ENCODE peak calls at places on chromosomes 6 and 20, in six cellular contexts. One of them, this sample, is unnamed.

GRCh38 chr6:27867051-27867940 is 44.9 kb downstream of the OR2B2 start:
- DNase-seq in adrenal gland: peak
- DNase-seq in HCT116: no peak
- DNase-seq in right lobe of liver: peak
- DNase-seq in uterus: peak
- DNase-seq in gastrocnemius medialis: no peak
- DNase-seq in this sample: peak

GRCh38 chr6:129929433-129929832 is 68.3 kb upstream of the TMEM244 start:
- DNase-seq in adrenal gland: peak
- DNase-seq in HCT116: no peak
- DNase-seq in right lobe of liver: no peak
- DNase-seq in uterus: no peak
- DNase-seq in gastrocnemius medialis: no peak
- DNase-seq in this sample: no peak

GRCh38 chr6:149235130-149235561 is 82.4 kb upstream of the TAB2 start:
- DNase-seq in adrenal gland: peak
- DNase-seq in HCT116: peak
- DNase-seq in right lobe of liver: no peak
- DNase-seq in uterus: no peak
- DNase-seq in gastrocnemius medialis: no peak
- DNase-seq in this sample: no peak

GRCh38 chr6:23181301-23182110 is 612.1 kb downstream of the HDGFL1 start:
- DNase-seq in adrenal gland: no peak
- DNase-seq in HCT116: no peak
- DNase-seq in right lobe of liver: no peak
- DNase-seq in uterus: no peak
- DNase-seq in gastrocnemius medialis: no peak
- DNase-seq in this sample: no peak

GRCh38 chr6:157438611-157439109 is 57.7 kb downstream of the ZDHHC14 start:
- DNase-seq in adrenal gland: no peak
- DNase-seq in HCT116: no peak
- DNase-seq in right lobe of liver: no peak
- DNase-seq in uterus: no peak
- DNase-seq in gastrocnemius medialis: no peak
- DNase-seq in this sample: peak

GRCh38 chr6:161265975-161266374 is 7.9 kb downstream of the AGPAT4 start:
- DNase-seq in adrenal gland: no peak
- DNase-seq in HCT116: no peak
- DNase-seq in right lobe of liver: no peak
- DNase-seq in uterus: no peak
- DNase-seq in gastrocnemius medialis: no peak
- DNase-seq in this sample: no peak

GRCh38 chr6:143449731-143450452 is 603 bp downstream of the ADAT2 start:
- DNase-seq in adrenal gland: no peak
- DNase-seq in HCT116: no peak
- DNase-seq in right lobe of liver: no peak
- DNase-seq in uterus: no peak
- DNase-seq in gastrocnemius medialis: no peak
- DNase-seq in this sample: peak

GRCh38 chr20:1879934-1880333 is 15.3 kb upstream of the SIRPA start:
- DNase-seq in adrenal gland: no peak
- DNase-seq in HCT116: no peak
- DNase-seq in right lobe of liver: no peak
- DNase-seq in uterus: no peak
- DNase-seq in gastrocnemius medialis: no peak
- DNase-seq in this sample: no peak

GRCh38 chr20:57698867-57699275 is 10.9 kb downstream of the PMEPA1 start:
- DNase-seq in adrenal gland: no peak
- DNase-seq in HCT116: no peak
- DNase-seq in right lobe of liver: no peak
- DNase-seq in uterus: no peak
- DNase-seq in gastrocnemius medialis: no peak
- DNase-seq in this sample: no peak

GRCh38 chr6:24356310-24357035 is 1.4 kb downstream of the DCDC2 start:
- DNase-seq in adrenal gland: no peak
- DNase-seq in HCT116: no peak
- DNase-seq in right lobe of liver: no peak
- DNase-seq in uterus: no peak
- DNase-seq in gastrocnemius medialis: no peak
- DNase-seq in this sample: no peak

GRCh38 chr6:25006565-25007001 is 70.8 kb upstream of the RIPOR2 start:
- DNase-seq in adrenal gland: peak
- DNase-seq in HCT116: peak
- DNase-seq in right lobe of liver: peak
- DNase-seq in uterus: peak
- DNase-seq in gastrocnemius medialis: peak
- DNase-seq in this sample: peak

GRCh38 chr6:68958327-68958726 is 323.2 kb downstream of the ADGRB3 start:
- DNase-seq in adrenal gland: no peak
- DNase-seq in HCT116: no peak
- DNase-seq in right lobe of liver: no peak
- DNase-seq in uterus: no peak
- DNase-seq in gastrocnemius medialis: no peak
- DNase-seq in this sample: no peak

GRCh38 chr6:111750753-111751684 is 122.2 kb downstream of the FYN start:
- DNase-seq in adrenal gland: no peak
- DNase-seq in HCT116: no peak
- DNase-seq in right lobe of liver: no peak
- DNase-seq in uterus: no peak
- DNase-seq in gastrocnemius medialis: no peak
- DNase-seq in this sample: no peak

GRCh38 chr6:31158140-31158862 is at the start of gene TCF19:
- DNase-seq in adrenal gland: peak
- DNase-seq in HCT116: peak
- DNase-seq in right lobe of liver: peak
- DNase-seq in uterus: peak
- DNase-seq in gastrocnemius medialis: peak
- DNase-seq in this sample: peak
- TF ChIP-seq POLR2A in adrenal gland: no peak
- TF ChIP-seq POLR2A in HCT116: no peak
- TF ChIP-seq POLR2A in right lobe of liver: no peak
- TF ChIP-seq POLR2A in uterus: peak
- TF ChIP-seq POLR2A in gastrocnemius medialis: peak
- TF ChIP-seq POLR2A in this sample: no peak

DNA sequence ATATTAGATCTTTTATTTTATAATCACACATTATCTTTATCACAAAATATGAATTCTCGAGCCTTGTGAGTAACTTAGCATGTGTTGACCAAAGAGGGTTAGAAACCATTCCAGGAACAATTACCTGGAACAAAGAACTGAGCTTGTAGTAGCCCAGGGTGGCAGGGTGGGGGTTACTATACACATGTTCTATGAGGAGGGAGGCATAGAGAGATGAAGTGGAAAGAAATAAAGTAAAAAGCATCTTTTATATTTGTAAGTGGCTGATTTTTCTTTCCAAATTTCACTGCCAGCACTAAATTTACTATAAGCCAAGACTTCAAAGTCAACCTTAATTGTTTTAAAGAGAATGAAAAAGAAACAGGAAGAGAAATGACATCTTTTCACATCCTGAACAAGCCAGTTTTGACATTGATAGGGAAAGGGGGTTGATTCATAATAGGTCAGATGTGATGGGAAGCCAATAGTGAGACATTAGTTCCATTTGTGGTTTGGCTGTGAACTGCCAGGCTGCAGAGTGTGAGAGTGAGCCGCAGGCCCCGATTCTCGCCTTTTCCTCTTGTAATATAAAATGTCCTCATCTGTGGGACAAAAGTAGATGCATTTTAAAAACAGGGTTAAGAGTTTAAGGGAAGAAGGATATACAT is 52.7 kb upstream of the MYB start:
- DNase-seq in adrenal gland: no peak
- DNase-seq in HCT116: no peak
- DNase-seq in right lobe of liver: no peak
- DNase-seq in uterus: no peak
- DNase-seq in gastrocnemius medialis: no peak
- DNase-seq in this sample: no peak
- H3K4me3 ChIP-seq in adrenal gland: no peak
- H3K4me3 ChIP-seq in HCT116: no peak
- H3K4me3 ChIP-seq in right lobe of liver: no peak
- H3K4me3 ChIP-seq in uterus: no peak
- H3K4me3 ChIP-seq in gastrocnemius medialis: no peak
- H3K4me3 ChIP-seq in this sample: no peak

GRCh38 chr6:42071881-42072583 is 21.7 kb downstream of the TAF8 start:
- DNase-seq in adrenal gland: no peak
- DNase-seq in HCT116: no peak
- DNase-seq in right lobe of liver: no peak
- DNase-seq in uterus: no peak
- DNase-seq in gastrocnemius medialis: no peak
- DNase-seq in this sample: no peak

GRCh38 chr6:42073287-42073686 is 23.0 kb downstream of the TAF8 start:
- DNase-seq in adrenal gland: no peak
- DNase-seq in HCT116: no peak
- DNase-seq in right lobe of liver: no peak
- DNase-seq in uterus: no peak
- DNase-seq in gastrocnemius medialis: no peak
- DNase-seq in this sample: no peak

GRCh38 chr6:42068173-42068572 is 17.8 kb downstream of the TAF8 start:
- DNase-seq in adrenal gland: no peak
- DNase-seq in HCT116: no peak
- DNase-seq in right lobe of liver: no peak
- DNase-seq in uterus: no peak
- DNase-seq in gastrocnemius medialis: no peak
- DNase-seq in this sample: no peak

GRCh38 chr6:42066156-42066555 is 15.8 kb downstream of the TAF8 start:
- DNase-seq in adrenal gland: no peak
- DNase-seq in HCT116: no peak
- DNase-seq in right lobe of liver: no peak
- DNase-seq in uterus: no peak
- DNase-seq in gastrocnemius medialis: no peak
- DNase-seq in this sample: no peak

GRCh38 chr6:42068872-42069522 is 18.7 kb downstream of the TAF8 start:
- DNase-seq in adrenal gland: no peak
- DNase-seq in HCT116: no peak
- DNase-seq in right lobe of liver: no peak
- DNase-seq in uterus: no peak
- DNase-seq in gastrocnemius medialis: no peak
- DNase-seq in this sample: no peak
- TF ChIP-seq CTCF in adrenal gland: no peak
- TF ChIP-seq CTCF in HCT116: peak
- TF ChIP-seq CTCF in right lobe of liver: no peak
- TF ChIP-seq CTCF in uterus: no peak
- TF ChIP-seq CTCF in gastrocnemius medialis: no peak
- TF ChIP-seq CTCF in this sample: no peak

DNA sequence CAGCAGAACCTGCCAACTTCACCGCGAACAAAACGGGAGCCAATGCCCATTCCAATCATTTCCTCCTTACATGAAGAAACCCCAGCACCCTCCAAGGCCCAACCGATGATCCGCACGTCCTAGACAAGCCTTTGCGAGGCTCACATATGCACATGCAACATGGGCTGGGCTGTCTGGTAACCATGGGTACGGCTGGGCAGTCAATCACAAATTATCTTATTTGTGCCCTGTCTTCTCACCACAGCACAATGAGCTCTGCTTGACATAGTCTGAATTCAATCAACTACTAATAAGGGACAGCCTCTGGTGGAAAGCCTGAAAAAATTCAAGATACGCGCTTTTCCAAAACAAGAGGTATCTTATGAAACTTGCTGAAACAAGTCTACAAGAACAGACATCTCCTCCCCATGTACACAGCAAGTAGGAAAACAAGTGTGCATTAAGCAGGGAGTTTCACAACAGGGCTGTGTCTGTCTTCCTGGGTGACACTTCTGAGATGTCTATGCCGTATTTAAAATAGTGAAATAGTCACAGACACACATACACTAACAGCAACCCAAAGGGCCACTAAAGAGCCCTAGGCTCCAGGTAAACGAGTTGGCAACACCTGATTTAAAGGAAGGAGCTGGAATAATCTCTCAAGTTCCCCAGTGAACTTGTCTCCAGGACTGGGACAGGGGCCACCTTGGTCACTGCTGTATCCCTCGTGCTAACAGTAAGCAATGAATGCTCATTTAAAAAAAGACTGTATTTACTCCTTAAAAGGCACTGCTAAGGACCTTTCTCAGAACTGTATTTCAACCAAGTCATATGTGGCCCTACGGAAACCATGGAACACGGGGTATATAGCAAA is 1.5 kb downstream of the DIDO1 start:
- DNase-seq in adrenal gland: peak
- DNase-seq in HCT116: no peak
- DNase-seq in right lobe of liver: no peak
- DNase-seq in uterus: no peak
- DNase-seq in gastrocnemius medialis: no peak
- DNase-seq in this sample: no peak
- TF ChIP-seq POLR2A in adrenal gland: peak
- TF ChIP-seq POLR2A in HCT116: no peak
- TF ChIP-seq POLR2A in right lobe of liver: no peak
- TF ChIP-seq POLR2A in uterus: no peak
- TF ChIP-seq POLR2A in gastrocnemius medialis: peak
- TF ChIP-seq POLR2A in this sample: no peak

GRCh38 chr20:63224272-63225081 is 8.5 kb upstream of the YTHDF1 start:
- DNase-seq in adrenal gland: peak
- DNase-seq in HCT116: no peak
- DNase-seq in right lobe of liver: no peak
- DNase-seq in uterus: peak
- DNase-seq in gastrocnemius medialis: no peak
- DNase-seq in this sample: no peak

GRCh38 chr20:63225082-63225454 is 9.1 kb upstream of the YTHDF1 start:
- DNase-seq in adrenal gland: no peak
- DNase-seq in HCT116: no peak
- DNase-seq in right lobe of liver: no peak
- DNase-seq in uterus: no peak
- DNase-seq in gastrocnemius medialis: no peak
- DNase-seq in this sample: no peak

GRCh38 chr20:63223121-63223825 is 7.3 kb upstream of the YTHDF1 start:
- DNase-seq in adrenal gland: peak
- DNase-seq in HCT116: no peak
- DNase-seq in right lobe of liver: no peak
- DNase-seq in uterus: no peak
- DNase-seq in gastrocnemius medialis: no peak
- DNase-seq in this sample: no peak

GRCh38 chr20:63222541-63222940 is 6.6 kb upstream of the YTHDF1 start:
- DNase-seq in adrenal gland: no peak
- DNase-seq in HCT116: no peak
- DNase-seq in right lobe of liver: no peak
- DNase-seq in uterus: no peak
- DNase-seq in gastrocnemius medialis: no peak
- DNase-seq in this sample: no peak

DNA sequence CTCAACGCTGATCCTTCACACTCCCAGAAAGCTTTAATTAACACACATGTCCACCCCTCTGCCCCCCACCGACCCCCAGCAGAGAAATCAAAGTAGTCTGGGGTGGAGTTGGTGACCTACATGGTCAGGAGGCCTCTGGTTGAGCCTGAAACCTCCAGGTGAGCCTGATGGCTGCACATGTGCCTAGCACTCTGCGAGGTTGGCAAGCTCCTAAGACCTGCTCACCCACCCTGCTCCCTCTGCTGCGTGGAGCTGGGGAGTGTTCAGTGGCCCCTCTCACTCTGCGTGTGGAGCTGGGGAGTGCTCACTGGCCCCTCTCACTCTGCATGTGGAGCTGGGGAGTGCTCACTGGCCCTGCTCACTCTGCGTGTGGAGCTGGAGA is 7.9 kb upstream of the YTHDF1 start:
- DNase-seq in adrenal gland: no peak
- DNase-seq in HCT116: no peak
- DNase-seq in right lobe of liver: no peak
- DNase-seq in uterus: no peak
- DNase-seq in gastrocnemius medialis: no peak
- DNase-seq in this sample: no peak
- H3K4me3 ChIP-seq in adrenal gland: no peak
- H3K4me3 ChIP-seq in HCT116: no peak
- H3K4me3 ChIP-seq in right lobe of liver: no peak
- H3K4me3 ChIP-seq in uterus: no peak
- H3K4me3 ChIP-seq in gastrocnemius medialis: no peak
- H3K4me3 ChIP-seq in this sample: no peak

GRCh38 chr20:62650551-62651284 is 8.4 kb downstream of the SLCO4A1 start:
- DNase-seq in adrenal gland: no peak
- DNase-seq in HCT116: no peak
- DNase-seq in right lobe of liver: no peak
- DNase-seq in uterus: no peak
- DNase-seq in gastrocnemius medialis: no peak
- DNase-seq in this sample: no peak
- TF ChIP-seq CTCF in adrenal gland: no peak
- TF ChIP-seq CTCF in HCT116: no peak
- TF ChIP-seq CTCF in right lobe of liver: no peak
- TF ChIP-seq CTCF in uterus: no peak
- TF ChIP-seq CTCF in gastrocnemius medialis: no peak
- TF ChIP-seq CTCF in this sample: no peak